ENCODE peak calls at places on chromosomes 12 and 14, in six cellular contexts. A is CD8-positive, alpha-beta memory T cell; U is CD4-positive, alpha-beta memory T cell; O is Peyer's patch; D is CD8-positive, alpha-beta T cell; I is GM23248. K is an unnamed sample. For H3K4me1, the result is how much of the 10 kb centered on the place peaks cover.

GRCh38 chr12:12604790-12605189 is 6.9 kb upstream of the CREBL2 start:
- DNase-seq in U (no peak), D (no peak), A (no peak), I (no peak), O (no peak), K (no peak)

GRCh38 chr12:113932411-113933196 is 33.5 kb downstream of the RBM19 start:
- DNase-seq in O (no peak), U (no peak), A (no peak), D (no peak), I (peak), K (no peak)

GRCh38 chr12:130613831-130614230 is 102.3 kb downstream of the RIMBP2 start:
- DNase-seq in O (no peak), A (no peak), I (no peak), D (no peak), U (no peak), K (no peak)

GRCh38 chr12:87642245-87642644 is 387.0 kb downstream of the C12orf50 start:
- DNase-seq in U (no peak), A (no peak), D (no peak), I (no peak), O (no peak), K (no peak)

GRCh38 chr12:15719230-15719629 is 70.0 kb downstream of the EPS8 start:
- DNase-seq in U (no peak), O (no peak), D (no peak), I (peak), A (no peak), K (no peak)

GRCh38 chr14:76546426-76547221 is 170.7 kb downstream of the ESRRB start:
- DNase-seq in U (no peak), A (no peak), D (no peak), O (no peak), I (peak), K (no peak)

GRCh38 chr12:14938301-14938700 is at the start of gene ERP27:
- DNase-seq in O (no peak), U (no peak), D (no peak), A (no peak), I (no peak), K (no peak)

GRCh38 chr14:49861581-49861922 is 9.0 kb upstream of the NEMF start:
- DNase-seq in D (peak), I (peak), O (peak), A (peak), U (no peak), K (peak)

GRCh38 chr14:75315143-75315542 is 36.5 kb downstream of the FOS start:
- DNase-seq in I (peak), O (no peak), D (no peak), A (no peak), U (no peak), K (no peak)

GRCh38 chr14:89399594-89400068 is 17.4 kb downstream of the FOXN3 start:
- DNase-seq in U (no peak), A (no peak), D (no peak), I (peak), O (no peak), K (no peak)

GRCh38 chr12:91123236-91123635 is 11.9 kb upstream of the LUM start:
- DNase-seq in U (no peak), D (no peak), A (no peak), O (no peak), I (no peak), K (no peak)

GRCh38 chr14:76953196-76953945 is 75.1 kb downstream of the IRF2BPL start:
- DNase-seq in I (peak), D (no peak), O (peak), A (no peak), U (peak), K (peak)

GRCh38 chr12:4978737-4979136 is 64.9 kb upstream of the KCNA5 start:
- DNase-seq in I (peak), U (no peak), D (no peak), A (no peak), O (no peak), K (no peak)

DNA sequence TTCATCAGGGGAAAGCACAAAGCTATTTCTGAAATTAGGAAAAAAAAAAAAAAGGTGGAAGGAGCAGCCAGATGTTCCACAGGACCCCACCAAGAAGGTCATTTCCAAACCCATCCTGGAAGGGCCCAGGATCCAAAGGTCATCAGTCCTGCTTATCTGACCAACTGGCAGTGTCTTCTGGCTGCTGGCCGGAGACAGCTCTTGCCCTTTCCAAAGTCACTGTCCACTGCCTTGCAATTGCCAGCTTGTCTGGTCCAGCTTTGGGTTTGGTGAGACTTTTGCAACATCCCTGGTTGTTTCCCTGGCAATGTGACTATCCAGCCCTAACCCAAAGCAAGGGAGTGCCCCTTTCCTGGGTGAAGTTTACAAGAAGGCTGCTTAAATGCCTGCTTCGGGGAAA is 18.9 kb upstream of the HSPB8 start:
- DNase-seq in U (no peak), O (no peak), I (no peak), A (no peak), D (no peak), K (no peak)
- H3K27ac ChIP-seq in U (no peak), O (no peak), I (no peak), A (no peak), D (no peak), K (no peak)

DNA sequence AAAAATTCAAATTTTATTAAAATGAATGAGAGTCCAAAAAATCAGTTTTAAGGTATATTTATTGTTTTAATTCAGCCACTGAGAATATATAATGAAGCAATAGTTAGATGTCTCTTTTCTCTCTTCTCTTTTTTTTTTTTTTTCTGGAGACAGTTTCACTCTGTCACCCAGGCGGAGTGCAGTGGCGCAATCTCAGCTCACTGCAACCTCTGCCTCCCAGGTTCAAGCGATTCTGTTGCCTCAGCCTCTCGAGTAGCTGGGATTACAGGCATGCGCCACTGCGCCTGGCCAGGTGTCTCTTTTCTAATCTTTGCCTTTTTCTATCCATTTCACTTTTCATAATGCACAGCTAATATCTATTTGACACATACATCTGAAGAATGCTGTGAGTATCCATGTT is 307.1 kb upstream of the RGS6 start:
- DNase-seq in I (no peak), U (no peak), A (no peak), D (no peak), O (no peak), K (no peak)
- H3K4me1 ChIP-seq in I (under half), U (under half), A (under half), D (under half), O (under half), K (under half)

DNA sequence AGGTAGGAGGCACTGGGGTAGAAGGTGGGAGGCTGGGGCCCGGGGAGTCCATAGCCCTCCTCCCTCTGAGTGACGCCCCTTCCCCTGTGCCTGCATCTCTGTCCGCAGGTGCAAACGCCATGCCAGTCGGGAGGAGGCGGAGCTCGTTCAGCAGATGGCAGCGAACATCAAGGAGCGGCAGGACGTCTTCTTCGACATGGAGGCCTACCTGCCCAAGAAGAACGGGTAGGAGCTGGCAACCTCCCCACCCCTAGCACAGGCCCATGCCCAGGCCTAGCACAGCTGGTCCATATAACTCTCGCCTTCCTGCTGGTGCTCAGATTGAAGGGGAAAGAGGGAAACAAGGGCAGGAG is 35.6 kb downstream of the TMEM120B start:
- DNase-seq in U (no peak), A (no peak), O (no peak), D (no peak), I (no peak), K (no peak)
- H3K27ac ChIP-seq in U (no peak), A (peak), O (no peak), D (no peak), I (peak), K (peak)

GRCh38 chr12:104083769-104084475 is 19.6 kb downstream of the HCFC2 start:
- DNase-seq in U (no peak), O (no peak), A (no peak), D (no peak), I (no peak), K (no peak)
- H3K4me1 ChIP-seq in U (under half), O (under half), A (under half), D (under half), I (under half), K (under half)

GRCh38 chr14:61491876-61492440 is 170.6 kb downstream of the PRKCH start:
- DNase-seq in U (no peak), A (no peak), O (no peak), D (no peak), I (no peak), K (no peak)
- H3K27ac ChIP-seq in U (peak), A (no peak), O (no peak), D (no peak), I (no peak), K (no peak)

K was measured in ascending aorta.